ENCODE peak calls at places on chromosomes 16 and 17, in five cellular contexts. S, V, E, W and Y are unnamed samples.

GRCh38 chr16:49857423-49858181 is 1.7 kb upstream of the ZNF423 start:
- DNase-seq in E (peak), S (peak), W (no peak), V (peak), Y (peak)

GRCh38 chr16:79605999-79606398 is 5.5 kb upstream of the MAF start:
- DNase-seq in V (peak), W (no peak), S (no peak), E (peak), Y (no peak)

GRCh38 chr17:55741353-55741700 is 9.5 kb upstream of the PCTP start:
- DNase-seq in V (no peak), W (no peak), E (no peak), S (no peak), Y (no peak)

GRCh38 chr17:15265131-15265530 is at the start of gene PMP22:
- DNase-seq in W (peak), E (no peak), S (no peak), V (no peak), Y (no peak)

GRCh38 chr16:88327566-88328312 is 55.0 kb upstream of the ZNF469 start:
- DNase-seq in S (no peak), W (no peak), E (no peak), V (no peak), Y (no peak)

GRCh38 chr16:70553645-70554044 is 30.0 kb downstream of the SF3B3 start:
- DNase-seq in E (no peak), S (no peak), W (no peak), V (no peak), Y (no peak)

GRCh38 chr16:9077001-9077809 is 14.2 kb upstream of the HAPSTR1 start:
- DNase-seq in W (no peak), E (peak), S (peak), V (peak), Y (no peak)

GRCh38 chr17:36641877-36642845 is 40.8 kb downstream of the MRM1 start:
- DNase-seq in S (no peak), E (no peak), V (no peak), W (no peak), Y (no peak)

GRCh38 chr16:31253642-31254045 is 6.1 kb upstream of the ITGAM start:
- DNase-seq in E (no peak), S (no peak), W (peak), V (peak), Y (no peak)

GRCh38 chr16:81432899-81433560 is 11.6 kb upstream of the CMIP start:
- DNase-seq in V (peak), E (no peak), S (no peak), W (no peak), Y (no peak)

GRCh38 chr17:80099291-80100034 is 1.9 kb upstream of the GAA start:
- DNase-seq in W (no peak), E (no peak), V (no peak), S (no peak), Y (no peak)

GRCh38 chr16:75012380-75013081 is 13.7 kb downstream of the ZNRF1 start:
- DNase-seq in V (no peak), S (no peak), W (no peak), E (no peak), Y (no peak)

GRCh38 chr17:50279181-50279526 is 4.9 kb downstream of the TMEM92 start:
- DNase-seq in W (no peak), V (no peak), E (no peak), S (peak), Y (no peak)

GRCh38 chr17:40251576-40251975 is 32.5 kb downstream of the WIPF2 start:
- DNase-seq in E (no peak), V (no peak), W (no peak), S (peak), Y (no peak)

GRCh38 chr16:15708096-15708495 is 58.1 kb downstream of the NDE1 start:
- DNase-seq in S (no peak), W (no peak), V (no peak), E (no peak), Y (no peak)

GRCh38 chr17:10557422-10557821 is 8.0 kb upstream of the MYH2 start:
- DNase-seq in V (no peak), E (no peak), W (no peak), S (no peak), Y (no peak)